ENCODE peak calls at places on chromosomes 11 and 22, in four cellular contexts. One of them, this sample, is unnamed.

GRCh38 chr22:30325065-30325720 is 1.5 kb downstream of the TBC1D10A start:
- DNase-seq in HL-60: no peak
- DNase-seq in fibroblast of pulmonary artery: peak; percentile 82
- DNase-seq in suprapubic skin: no peak
- DNase-seq in this sample: peak; percentile 68

GRCh38 chr22:48084041-48084748 is 1321.7 kb downstream of the TBC1D22A start:
- DNase-seq in HL-60: no peak
- DNase-seq in suprapubic skin: no peak
- DNase-seq in fibroblast of pulmonary artery: no peak
- DNase-seq in this sample: no peak

GRCh38 chr11:10622957-10623787 is 54.7 kb upstream of the LYVE1 start:
- DNase-seq in suprapubic skin: no peak
- DNase-seq in HL-60: peak; percentile 90
- DNase-seq in fibroblast of pulmonary artery: no peak
- DNase-seq in this sample: no peak

GRCh38 chr11:93208663-93209270 is 11.0 kb upstream of the SLC36A4 start:
- DNase-seq in suprapubic skin: no peak
- DNase-seq in HL-60: no peak
- DNase-seq in fibroblast of pulmonary artery: no peak
- DNase-seq in this sample: no peak

GRCh38 chr11:8356216-8356615 is 92.5 kb upstream of the LMO1 start:
- DNase-seq in HL-60: no peak
- DNase-seq in suprapubic skin: no peak
- DNase-seq in fibroblast of pulmonary artery: no peak
- DNase-seq in this sample: no peak

GRCh38 chr11:34300571-34301295 is 57.1 kb downstream of the ABTB2 start:
- DNase-seq in suprapubic skin: no peak
- DNase-seq in fibroblast of pulmonary artery: no peak
- DNase-seq in HL-60: no peak
- DNase-seq in this sample: no peak

GRCh38 chr11:114348200-114349191 is 51.8 kb downstream of the C11orf71 start:
- DNase-seq in fibroblast of pulmonary artery: peak; percentile 87
- DNase-seq in suprapubic skin: no peak
- DNase-seq in HL-60: no peak
- DNase-seq in this sample: peak; percentile 51

GRCh38 chr11:129710423-129710822 is 105.2 kb upstream of the TMEM45B start:
- DNase-seq in fibroblast of pulmonary artery: no peak
- DNase-seq in HL-60: no peak
- DNase-seq in suprapubic skin: peak; percentile 43
- DNase-seq in this sample: no peak

GRCh38 chr11:14454861-14455632 is 44.6 kb downstream of the COPB1 start:
- DNase-seq in fibroblast of pulmonary artery: peak; percentile 54
- DNase-seq in HL-60: no peak
- DNase-seq in suprapubic skin: no peak
- DNase-seq in this sample: no peak

GRCh38 chr22:41975299-41976069 is 6.2 kb downstream of the SEPTIN3 start:
- DNase-seq in HL-60: no peak
- DNase-seq in suprapubic skin: no peak
- DNase-seq in fibroblast of pulmonary artery: no peak
- DNase-seq in this sample: no peak

GRCh38 chr22:40462195-40462988 is 92.0 kb downstream of the SGSM3 start:
- DNase-seq in suprapubic skin: no peak
- DNase-seq in fibroblast of pulmonary artery: no peak
- DNase-seq in HL-60: no peak
- DNase-seq in this sample: no peak

GRCh38 chr22:38474003-38474607 is 6.2 kb downstream of the KDELR3 start:
- DNase-seq in HL-60: no peak
- DNase-seq in fibroblast of pulmonary artery: no peak
- DNase-seq in suprapubic skin: peak; percentile 54
- DNase-seq in this sample: no peak

GRCh38 chr11:534592-535518 is 521 bp downstream of the HRAS start:
- DNase-seq in fibroblast of pulmonary artery: no peak
- DNase-seq in suprapubic skin: peak; percentile 88
- DNase-seq in HL-60: peak; percentile 26
- DNase-seq in this sample: no peak

GRCh38 chr22:44026066-44026629 is 2.0 kb downstream of the PARVB start:
- DNase-seq in HL-60: no peak
- DNase-seq in fibroblast of pulmonary artery: no peak
- DNase-seq in suprapubic skin: no peak
- DNase-seq in this sample: no peak

GRCh38 chr22:19271856-19272535 is 19.5 kb downstream of the CLTCL1 start:
- DNase-seq in suprapubic skin: no peak
- DNase-seq in fibroblast of pulmonary artery: no peak
- DNase-seq in HL-60: no peak
- DNase-seq in this sample: no peak

GRCh38 chr11:113778111-113778910 is 1.3 kb upstream of the CLDN25 start:
- DNase-seq in suprapubic skin: no peak
- DNase-seq in HL-60: no peak
- DNase-seq in fibroblast of pulmonary artery: peak; percentile 13
- DNase-seq in this sample: no peak

DNA sequence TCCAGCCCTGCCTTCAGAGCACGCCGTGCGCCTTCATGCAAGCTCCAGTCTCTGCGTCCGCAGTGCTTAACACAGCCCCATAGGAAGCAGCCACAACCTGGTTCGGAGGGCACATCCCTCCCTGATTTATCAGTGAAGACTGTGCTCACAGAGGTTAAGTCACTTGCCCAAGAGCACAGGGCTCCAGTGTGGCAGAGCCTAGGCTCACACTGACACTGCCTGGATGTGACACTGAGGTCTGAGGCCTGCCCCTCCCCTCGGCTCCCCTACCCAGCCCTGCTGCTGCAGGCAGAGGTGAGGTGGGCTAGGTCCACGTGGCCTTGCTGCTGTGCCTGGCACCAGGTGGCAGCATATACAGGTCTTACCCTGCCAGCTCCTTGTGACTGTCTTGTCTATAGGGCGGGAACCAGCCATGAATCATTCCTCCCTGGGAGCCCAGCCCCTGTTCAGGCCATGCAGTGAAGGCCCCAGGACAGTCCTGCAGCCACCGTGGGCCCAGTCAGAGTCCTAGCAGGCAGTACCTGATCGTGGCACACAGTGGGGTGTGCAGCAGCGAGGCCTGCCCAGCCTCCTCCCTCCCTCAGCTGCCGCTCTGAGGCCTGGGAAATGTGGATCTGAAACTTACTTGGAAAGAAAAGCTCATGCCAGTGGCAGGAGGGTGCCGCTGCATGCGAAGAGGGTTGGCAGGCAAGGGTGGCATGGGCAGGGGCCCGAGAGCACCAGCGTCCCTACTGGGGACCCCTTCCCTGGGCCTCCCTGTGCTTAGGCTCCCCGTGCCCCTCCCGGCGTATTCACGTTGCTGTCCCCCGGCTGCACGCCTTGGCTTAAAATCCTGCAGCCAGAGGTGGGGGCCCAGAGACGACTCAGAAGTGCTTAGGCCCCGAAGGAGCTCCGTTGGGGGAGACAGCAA is 1.2 kb upstream of the CERK start:
- DNase-seq in HL-60: peak; percentile 63
- DNase-seq in suprapubic skin: no peak
- DNase-seq in fibroblast of pulmonary artery: peak; percentile 64
- DNase-seq in this sample: no peak
- H3K4me3 ChIP-seq in HL-60: peak overlapping the region; percentile 73
- H3K4me3 ChIP-seq in suprapubic skin: peak overlapping the region; percentile 87
- H3K4me3 ChIP-seq in fibroblast of pulmonary artery: peak overlapping the region; percentile 74
- H3K4me3 ChIP-seq in this sample: peak overlapping the region; percentile 77

GRCh38 chr11:117238221-117238620 is 5.8 kb downstream of the RNF214 start:
- DNase-seq in HL-60: no peak
- DNase-seq in fibroblast of pulmonary artery: no peak
- DNase-seq in suprapubic skin: peak; percentile 0
- DNase-seq in this sample: no peak

GRCh38 chr11:117239295-117239694 is 6.8 kb downstream of the RNF214 start:
- DNase-seq in HL-60: no peak
- DNase-seq in suprapubic skin: peak; percentile 4
- DNase-seq in fibroblast of pulmonary artery: peak; percentile 92
- DNase-seq in this sample: peak; percentile 95
- TF ChIP-seq CTCF in HL-60: no peak
- TF ChIP-seq CTCF in suprapubic skin: no peak
- TF ChIP-seq CTCF in fibroblast of pulmonary artery: peak; percentile 74
- TF ChIP-seq CTCF in this sample: peak; percentile 73

GRCh38 chr11:2980168-2980840 is 11.8 kb downstream of the NAP1L4 start:
- DNase-seq in suprapubic skin: no peak
- DNase-seq in fibroblast of pulmonary artery: no peak
- DNase-seq in HL-60: no peak
- DNase-seq in this sample: no peak

GRCh38 chr11:2974272-2974671 is 17.9 kb downstream of the NAP1L4 start:
- DNase-seq in suprapubic skin: no peak
- DNase-seq in fibroblast of pulmonary artery: no peak
- DNase-seq in HL-60: no peak
- DNase-seq in this sample: no peak

GRCh38 chr11:2977113-2977512 is 15.0 kb downstream of the NAP1L4 start:
- DNase-seq in suprapubic skin: no peak
- DNase-seq in fibroblast of pulmonary artery: no peak
- DNase-seq in HL-60: no peak
- DNase-seq in this sample: no peak

GRCh38 chr11:2975594-2975993 is 16.5 kb downstream of the NAP1L4 start:
- DNase-seq in suprapubic skin: no peak
- DNase-seq in HL-60: no peak
- DNase-seq in fibroblast of pulmonary artery: peak; percentile 51
- DNase-seq in this sample: no peak

DNA sequence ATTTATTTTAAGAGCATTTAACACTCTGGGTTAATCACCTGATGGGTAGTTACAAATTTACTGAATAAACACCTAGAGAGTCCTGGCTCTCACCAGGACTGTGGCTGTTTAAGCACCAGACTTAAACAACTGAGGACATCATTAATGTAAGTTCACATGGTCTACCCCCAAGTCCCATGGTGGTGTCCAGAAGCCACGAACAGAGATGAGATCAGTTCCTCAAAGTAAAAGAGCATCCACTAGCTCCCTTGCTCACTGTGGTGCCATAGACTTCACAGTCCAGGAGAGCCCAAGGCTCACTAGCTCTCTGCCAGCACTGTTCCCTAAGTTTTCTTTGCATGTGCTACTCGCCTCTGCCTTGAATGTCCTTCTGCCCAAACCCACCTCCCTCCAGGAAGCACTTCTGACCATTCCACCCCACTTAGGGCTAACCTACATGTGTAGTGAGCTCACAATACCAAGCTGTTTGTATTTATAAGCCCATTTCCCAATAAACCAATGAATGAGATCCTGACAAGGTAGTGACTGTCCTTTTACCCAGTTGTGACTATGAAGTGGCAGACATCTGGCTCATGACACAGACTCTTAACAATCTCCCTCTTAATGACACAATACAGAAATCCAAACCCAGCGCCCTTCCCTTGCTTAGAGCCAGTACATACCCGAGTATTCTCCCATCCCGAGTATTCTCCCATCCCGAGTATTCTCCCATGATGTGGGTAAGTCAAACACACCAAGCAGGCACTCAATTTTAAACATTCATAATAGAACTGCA is 15.7 kb downstream of the NAP1L4 start:
- DNase-seq in suprapubic skin: no peak
- DNase-seq in fibroblast of pulmonary artery: no peak
- DNase-seq in HL-60: no peak
- DNase-seq in this sample: no peak
- H3K4me3 ChIP-seq in suprapubic skin: no peak overlapping the region
- H3K4me3 ChIP-seq in fibroblast of pulmonary artery: no peak overlapping the region
- H3K4me3 ChIP-seq in HL-60: no peak overlapping the region
- H3K4me3 ChIP-seq in this sample: no peak overlapping the region

DNA sequence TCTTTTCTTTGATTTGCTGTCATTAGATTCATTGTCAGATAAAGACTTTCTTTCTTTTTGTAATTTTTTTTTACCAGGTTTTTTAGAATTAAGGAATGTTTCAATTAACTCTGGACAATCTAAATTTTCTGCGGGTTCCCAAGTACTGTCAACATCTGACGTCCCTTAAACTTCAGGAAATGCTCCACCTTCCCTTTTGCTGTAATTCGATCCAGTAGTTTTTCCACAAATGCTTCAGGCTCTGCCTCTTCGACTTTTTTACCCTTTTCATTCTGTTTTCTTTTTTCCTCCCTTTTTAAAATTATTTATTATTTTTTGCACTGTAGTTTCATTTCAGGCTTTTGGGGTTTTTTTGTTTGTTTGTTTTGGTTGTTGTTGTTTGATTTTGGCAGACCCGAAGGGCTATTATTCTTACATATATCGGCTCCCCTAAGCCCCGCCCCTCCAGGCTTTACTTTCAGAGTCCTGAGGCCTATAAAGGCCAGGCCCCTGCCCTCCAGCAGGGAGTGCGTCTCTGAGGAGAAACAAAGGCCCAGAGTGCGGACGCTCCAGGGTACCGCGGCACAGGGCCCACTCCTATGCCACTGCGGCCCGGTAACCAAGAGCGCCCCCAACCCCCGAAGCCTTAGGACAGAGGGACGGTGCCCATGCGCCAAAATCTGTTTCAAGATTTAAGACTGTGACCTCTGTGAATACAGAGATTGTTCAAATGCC is 116.4 kb downstream of the TYR start:
- DNase-seq in HL-60: no peak
- DNase-seq in suprapubic skin: peak; percentile 67
- DNase-seq in fibroblast of pulmonary artery: peak; percentile 27
- DNase-seq in this sample: no peak
- TF ChIP-seq CTCF in HL-60: no peak
- TF ChIP-seq CTCF in suprapubic skin: no peak
- TF ChIP-seq CTCF in fibroblast of pulmonary artery: no peak
- TF ChIP-seq CTCF in this sample: no peak

GRCh38 chr11:64723117-64723906 is at the start of gene NRXN2:
- DNase-seq in HL-60: peak; percentile 67
- DNase-seq in fibroblast of pulmonary artery: peak; percentile 77
- DNase-seq in suprapubic skin: no peak
- DNase-seq in this sample: no peak
- H3K4me3 ChIP-seq in HL-60: peak within 1 kb of the TSS; percentile 63
- H3K4me3 ChIP-seq in fibroblast of pulmonary artery: peak within 1 kb of the TSS; percentile 63
- H3K4me3 ChIP-seq in suprapubic skin: peak within 1 kb of the TSS; percentile 60
- H3K4me3 ChIP-seq in this sample: peak within 1 kb of the TSS; percentile 73

GRCh38 chr11:44522294-44522693 is 43.2 kb upstream of the CD82 start:
- DNase-seq in fibroblast of pulmonary artery: no peak
- DNase-seq in HL-60: no peak
- DNase-seq in suprapubic skin: no peak
- DNase-seq in this sample: no peak

GRCh38 chr11:44517541-44517940 is 47.9 kb upstream of the CD82 start:
- DNase-seq in suprapubic skin: no peak
- DNase-seq in fibroblast of pulmonary artery: no peak
- DNase-seq in HL-60: no peak
- DNase-seq in this sample: no peak

GRCh38 chr11:44518968-44519550 is 46.4 kb upstream of the CD82 start:
- DNase-seq in fibroblast of pulmonary artery: no peak
- DNase-seq in HL-60: no peak
- DNase-seq in suprapubic skin: no peak
- DNase-seq in this sample: no peak

GRCh38 chr11:44521148-44521547 is 44.3 kb upstream of the CD82 start:
- DNase-seq in HL-60: no peak
- DNase-seq in suprapubic skin: no peak
- DNase-seq in fibroblast of pulmonary artery: no peak
- DNase-seq in this sample: no peak

GRCh38 chr11:44519989-44520737 is 45.3 kb upstream of the CD82 start:
- DNase-seq in fibroblast of pulmonary artery: no peak
- DNase-seq in suprapubic skin: no peak
- DNase-seq in HL-60: no peak
- DNase-seq in this sample: no peak
- TF ChIP-seq CTCF in fibroblast of pulmonary artery: no peak
- TF ChIP-seq CTCF in suprapubic skin: no peak
- TF ChIP-seq CTCF in HL-60: no peak
- TF ChIP-seq CTCF in this sample: no peak

GRCh38 chr22:46983046-46983445 is 220.6 kb downstream of the TBC1D22A start:
- DNase-seq in fibroblast of pulmonary artery: no peak
- DNase-seq in HL-60: no peak
- DNase-seq in suprapubic skin: no peak
- DNase-seq in this sample: no peak
- H3K4me3 ChIP-seq in fibroblast of pulmonary artery: no peak overlapping the region
- H3K4me3 ChIP-seq in HL-60: no peak overlapping the region
- H3K4me3 ChIP-seq in suprapubic skin: no peak overlapping the region
- H3K4me3 ChIP-seq in this sample: no peak overlapping the region